ENCODE peak calls at places on chromosome 11, in four cellular contexts. V, I, K and U are unnamed samples.

GRCh38 chr11:78231962-78232459 is 43.3 kb downstream of the USP35 start:
- DNase-seq in V (no peak), I (peak; percentile 83), K (no peak), U (no peak)

GRCh38 chr11:69636512-69636866 is 4.5 kb upstream of the CCND1 start:
- DNase-seq in V (no peak), I (peak; percentile 90), K (peak; percentile 73), U (peak; percentile 83)

GRCh38 chr11:102560555-102561011 is 30.0 kb upstream of the MMP7 start:
- DNase-seq in V (peak; percentile 66), I (peak; percentile 52), K (peak; percentile 15), U (peak; percentile 50)

GRCh38 chr11:75214411-75214821 is 26.2 kb upstream of the TPBGL start:
- DNase-seq in V (peak; percentile 86), I (peak; percentile 72), K (peak; percentile 73), U (peak; percentile 64)

GRCh38 chr11:77725433-77725832 is 87.8 kb upstream of the CLNS1A start:
- DNase-seq in V (no peak), I (no peak), K (no peak), U (no peak)

GRCh38 chr11:116731821-116732739 is 40.7 kb downstream of the BUD13 start:
- DNase-seq in V (no peak), I (no peak), K (no peak), U (no peak)

GRCh38 chr11:8839957-8840945 is 70.7 kb upstream of the AKIP1 start:
- DNase-seq in V (no peak), I (peak; percentile 74), K (peak; percentile 59), U (peak; percentile 70)

GRCh38 chr11:111561801-111562325 is 21.3 kb downstream of the LAYN start:
- DNase-seq in V (no peak), I (peak; percentile 86), K (no peak), U (no peak)

GRCh38 chr11:130808541-130808940 is 107.7 kb downstream of the SNX19 start:
- DNase-seq in V (no peak), I (no peak), K (no peak), U (no peak)

GRCh38 chr11:116879789-116880402 is 42.5 kb upstream of the APOA1 start:
- DNase-seq in V (peak; percentile 83), I (peak; percentile 85), K (no peak), U (no peak)

GRCh38 chr11:11464555-11464954 is 111.5 kb upstream of the CSNK2A3 start:
- DNase-seq in V (no peak), I (peak; percentile 34), K (no peak), U (no peak)

GRCh38 chr11:73205666-73206343 is 12.3 kb upstream of the P2RY2 start:
- DNase-seq in V (peak; percentile 97), I (no peak), K (peak; percentile 6), U (no peak)

GRCh38 chr11:111308140-111308539 is 9.8 kb downstream of the POU2AF3 start:
- DNase-seq in V (no peak), I (peak; percentile 39), K (peak; percentile 87), U (peak; percentile 71)

GRCh38 chr11:69883292-69884255 is 64.4 kb upstream of the FGF3 start:
- DNase-seq in V (no peak), I (no peak), K (no peak), U (no peak)

GRCh38 chr11:18307461-18308139 is 14.3 kb downstream of the HPS5 start:
- DNase-seq in V (no peak), I (no peak), K (no peak), U (no peak)

GRCh38 chr11:108101090-108101775 is 20.1 kb upstream of the ACAT1 start:
- DNase-seq in V (no peak), I (no peak), K (no peak), U (no peak)

GRCh38 chr11:2582958-2583604 is 116.7 kb downstream of the KCNQ1OT1 start:
- DNase-seq in V (no peak), I (no peak), K (peak; percentile 6), U (peak; percentile 1)

GRCh38 chr11:63951779-63952536 is 13.2 kb downstream of the NAA40 start:
- DNase-seq in V (peak; percentile 92), I (no peak), K (no peak), U (no peak)

GRCh38 chr11:68396526-68396925 is 64.0 kb upstream of the PPP6R3 start:
- DNase-seq in V (no peak), I (no peak), K (no peak), U (no peak)

GRCh38 chr11:70539360-70540095 is 141.2 kb downstream of the CTTN start:
- DNase-seq in V (no peak), I (no peak), K (no peak), U (no peak)

GRCh38 chr11:131809203-131809948 is 439.0 kb downstream of the NTM start:
- DNase-seq in V (no peak), I (no peak), K (no peak), U (no peak)

GRCh38 chr11:73804712-73805111 is 17.0 kb downstream of the MRPL48 start:
- DNase-seq in V (no peak), I (no peak), K (no peak), U (no peak)

GRCh38 chr11:68610452-68611116 is 73.8 kb upstream of the GAL start:
- DNase-seq in V (peak; percentile 34), I (peak; percentile 5), K (no peak), U (no peak)

GRCh38 chr11:113862430-113862829 is 12.9 kb downstream of the USP28 start:
- DNase-seq in V (no peak), I (peak; percentile 71), K (no peak), U (no peak)

GRCh38 chr11:47641585-47642098 is 717 bp downstream of the MTCH2 start:
- DNase-seq in V (peak; percentile 18), I (no peak), K (no peak), U (no peak)

GRCh38 chr11:114762437-114762836 is 84.1 kb downstream of the NXPE2 start:
- DNase-seq in V (peak; percentile 59), I (peak; percentile 54), K (peak; percentile 86), U (peak; percentile 48)

GRCh38 chr11:128420943-128421342 is 166.4 kb downstream of the ETS1 start:
- DNase-seq in V (peak; percentile 43), I (peak; percentile 99), K (no peak), U (no peak)

GRCh38 chr11:2799881-2800654 is 85.5 kb downstream of the CDKN1C start:
- DNase-seq in V (no peak), I (no peak), K (peak; percentile 6), U (peak; percentile 1)

GRCh38 chr11:66113132-66113856 is 43.2 kb downstream of the PACS1 start:
- DNase-seq in V (no peak), I (peak; percentile 90), K (no peak), U (no peak)

GRCh38 chr11:111910637-111911562 is 670 bp downstream of the CRYAB start:
- DNase-seq in V (no peak), I (no peak), K (no peak), U (peak; percentile 23)

GRCh38 chr11:7571640-7572000 is 57.8 kb downstream of the PPFIBP2 start:
- DNase-seq in V (peak; percentile 45), I (peak; percentile 69), K (peak; percentile 82), U (peak; percentile 89)

GRCh38 chr11:7573193-7573557 is 59.4 kb downstream of the PPFIBP2 start:
- DNase-seq in V (no peak), I (peak; percentile 39), K (no peak), U (no peak)

GRCh38 chr11:7574491-7575129 is 60.8 kb downstream of the PPFIBP2 start:
- DNase-seq in V (no peak), I (no peak), K (no peak), U (no peak)

GRCh38 chr11:7572001-7572712 is 58.4 kb downstream of the PPFIBP2 start:
- DNase-seq in V (no peak), I (peak; percentile 34), K (no peak), U (no peak)

DNA sequence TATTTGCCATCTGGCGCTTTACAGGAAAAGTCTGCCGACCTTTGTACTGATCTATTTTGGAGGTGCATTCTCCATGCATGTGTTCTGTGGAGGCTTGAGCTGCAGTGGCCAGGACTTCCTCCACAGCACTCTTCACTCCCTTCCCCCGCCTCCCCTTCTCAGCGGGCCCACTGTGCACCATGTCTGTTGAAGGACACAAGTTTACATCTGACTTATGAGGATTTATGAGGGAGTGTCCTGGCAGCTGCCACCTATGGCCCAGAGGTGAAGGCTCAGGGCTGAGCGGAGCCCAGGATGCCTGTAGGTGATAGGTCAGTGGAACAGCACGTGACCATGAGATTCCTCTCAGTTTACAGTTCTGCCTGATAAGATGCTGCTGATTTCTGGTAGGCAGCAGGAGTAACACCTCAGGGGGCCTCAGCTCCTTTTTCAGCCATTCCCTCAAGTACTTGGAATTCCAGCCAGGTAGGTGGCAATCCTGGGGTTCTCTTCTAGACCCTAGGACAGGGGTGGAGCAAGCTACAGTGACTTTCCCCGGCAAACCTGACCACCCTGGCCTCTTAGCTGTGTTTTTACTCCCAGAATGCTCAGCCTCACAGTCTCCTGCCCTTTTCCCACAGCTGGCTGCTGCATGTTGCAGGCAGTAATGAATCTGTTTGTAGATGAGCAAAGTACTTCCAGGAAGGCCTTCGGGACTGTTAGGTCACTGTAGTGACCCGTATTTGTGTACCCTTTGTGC is 59.9 kb downstream of the PPFIBP2 start:
- DNase-seq in V (no peak), I (no peak), K (peak; percentile 72), U (no peak)
- TF ChIP-seq CTCF in V (no peak), I (no peak), K (no peak), U (no peak)

DNA sequence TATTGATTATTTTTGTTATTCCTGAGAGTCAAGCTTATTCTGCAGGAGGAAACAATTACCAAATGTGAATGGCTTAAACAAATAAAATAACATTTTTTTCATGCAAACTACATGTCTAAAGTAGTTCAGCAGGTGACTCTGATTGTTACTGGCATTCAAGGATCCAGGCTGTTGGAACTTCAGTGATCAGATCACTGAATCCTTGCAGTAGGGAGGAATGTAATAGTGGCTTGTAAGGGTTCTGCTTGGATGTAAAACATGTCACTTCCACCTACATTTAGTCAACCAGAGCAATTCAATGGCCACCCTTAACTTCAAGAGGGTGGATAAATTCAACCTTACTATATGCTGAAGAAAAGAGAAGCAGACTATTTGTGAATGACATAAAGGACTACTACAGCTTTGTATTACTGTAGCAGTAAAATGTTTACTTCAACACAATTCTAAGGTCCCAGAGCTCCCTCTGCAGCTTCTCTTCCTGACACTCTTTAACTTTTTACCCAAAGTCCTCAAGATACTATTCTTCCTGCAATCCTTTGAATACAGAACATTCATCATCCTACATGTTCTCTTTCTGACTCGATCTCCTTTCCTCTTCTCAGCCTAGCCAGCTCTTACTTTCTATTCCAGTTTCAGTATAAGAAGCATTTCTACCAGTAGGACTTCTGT is 284.0 kb downstream of the LRRC4C start:
- DNase-seq in V (no peak), I (no peak), K (no peak), U (no peak)
- TF ChIP-seq POLR2A in V (no peak), I (no peak), K (no peak), U (no peak)

DNA sequence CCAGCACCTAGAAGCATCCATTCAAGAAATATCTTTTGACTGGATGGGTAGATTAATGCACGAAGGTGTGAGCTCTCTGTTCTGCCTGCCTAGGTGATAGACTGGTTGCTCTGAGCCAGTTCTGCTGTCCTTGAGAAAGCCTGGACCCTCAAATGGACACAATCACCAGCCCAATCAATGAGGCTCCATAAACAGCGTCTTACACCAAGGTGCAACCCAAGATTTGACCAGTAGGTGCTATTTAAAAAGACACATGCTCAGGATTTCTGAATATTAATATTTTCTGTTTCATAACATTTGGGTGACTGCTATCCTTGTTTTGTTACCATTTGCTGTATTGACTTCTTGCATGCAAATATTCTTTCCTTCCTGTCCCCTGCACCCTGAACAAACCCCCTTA is 39.0 kb downstream of the PAMR1 start:
- DNase-seq in V (no peak), I (no peak), K (no peak), U (no peak)
- TF ChIP-seq CTCF in V (no peak), I (no peak), K (no peak), U (no peak)

DNA sequence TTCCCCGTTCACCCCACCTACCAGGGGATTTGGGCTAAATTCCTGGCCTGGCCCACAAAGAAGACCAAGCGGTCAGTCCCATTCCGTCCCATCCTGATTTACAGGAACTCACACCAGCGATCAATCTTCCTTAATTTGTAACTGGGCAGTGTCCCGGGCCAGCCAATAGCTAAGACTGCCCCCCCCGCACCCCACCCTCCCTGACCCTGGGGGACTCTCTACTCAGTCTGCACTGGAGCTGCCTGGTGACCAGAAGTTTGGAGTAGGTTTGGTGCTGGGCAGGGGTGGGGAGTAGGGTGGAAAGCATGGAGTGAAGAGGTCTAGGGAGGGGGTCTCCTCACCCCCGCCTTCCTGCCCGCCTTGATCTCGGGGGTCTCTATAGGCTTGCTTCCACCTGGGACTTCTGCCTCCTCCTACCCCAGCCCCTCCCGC is at the start of gene SERPING1:
- DNase-seq in V (no peak), I (no peak), K (peak; percentile 48), U (peak; percentile 49)
- TF ChIP-seq POLR2A in V (no peak), I (no peak), K (no peak), U (no peak)